ENCODE peak calls at places on chromosome 22, in seven cellular contexts. One of them, this sample, is unnamed.

GRCh38 chr22:49161002-49161850 is 666.4 kb downstream of the BRD1 start:
- DNase-seq in neural progenitor cell: no peak
- DNase-seq in fibroblast of villous mesenchyme: no peak
- DNase-seq in foreskin fibroblast: no peak
- DNase-seq in NCI-H1092: no peak
- DNase-seq in NCI-H1694: no peak
- DNase-seq in amniotic stem cell: no peak
- DNase-seq in this sample: no peak

GRCh38 chr22:50581031-50581949 is 1.4 kb downstream of the CHKB start:
- DNase-seq in NCI-H1092: no peak
- DNase-seq in foreskin fibroblast: no peak
- DNase-seq in neural progenitor cell: no peak
- DNase-seq in fibroblast of villous mesenchyme: no peak
- DNase-seq in NCI-H1694: no peak
- DNase-seq in amniotic stem cell: no peak
- DNase-seq in this sample: no peak

GRCh38 chr22:31296258-31296657 is 4.0 kb upstream of the PIK3IP1 start:
- DNase-seq in amniotic stem cell: no peak
- DNase-seq in neural progenitor cell: no peak
- DNase-seq in fibroblast of villous mesenchyme: peak
- DNase-seq in NCI-H1694: no peak
- DNase-seq in foreskin fibroblast: peak
- DNase-seq in NCI-H1092: no peak
- DNase-seq in this sample: no peak

GRCh38 chr22:25960375-25960774 is 208.9 kb upstream of the SEZ6L start:
- DNase-seq in fibroblast of villous mesenchyme: no peak
- DNase-seq in foreskin fibroblast: no peak
- DNase-seq in NCI-H1092: no peak
- DNase-seq in NCI-H1694: no peak
- DNase-seq in amniotic stem cell: no peak
- DNase-seq in neural progenitor cell: no peak
- DNase-seq in this sample: no peak

GRCh38 chr22:17706451-17706900 is 67.8 kb downstream of the BID start:
- DNase-seq in NCI-H1694: no peak
- DNase-seq in NCI-H1092: no peak
- DNase-seq in fibroblast of villous mesenchyme: peak
- DNase-seq in neural progenitor cell: no peak
- DNase-seq in amniotic stem cell: peak
- DNase-seq in foreskin fibroblast: peak
- DNase-seq in this sample: peak

GRCh38 chr22:29584975-29585374 is 4.1 kb upstream of the NIPSNAP1 start:
- DNase-seq in fibroblast of villous mesenchyme: no peak
- DNase-seq in NCI-H1694: no peak
- DNase-seq in foreskin fibroblast: no peak
- DNase-seq in amniotic stem cell: no peak
- DNase-seq in neural progenitor cell: no peak
- DNase-seq in NCI-H1092: no peak
- DNase-seq in this sample: no peak

GRCh38 chr22:46173152-46173551 is 22.8 kb downstream of the PPARA start:
- DNase-seq in amniotic stem cell: no peak
- DNase-seq in neural progenitor cell: no peak
- DNase-seq in fibroblast of villous mesenchyme: peak
- DNase-seq in foreskin fibroblast: no peak
- DNase-seq in NCI-H1092: no peak
- DNase-seq in NCI-H1694: no peak
- DNase-seq in this sample: no peak

GRCh38 chr22:40595497-40596234 is 40.9 kb downstream of the MRTFA start:
- DNase-seq in neural progenitor cell: no peak
- DNase-seq in fibroblast of villous mesenchyme: peak
- DNase-seq in foreskin fibroblast: peak
- DNase-seq in amniotic stem cell: no peak
- DNase-seq in NCI-H1694: no peak
- DNase-seq in NCI-H1092: no peak
- DNase-seq in this sample: no peak

GRCh38 chr22:49294656-49295464 is 532.8 kb downstream of the BRD1 start:
- DNase-seq in neural progenitor cell: no peak
- DNase-seq in amniotic stem cell: no peak
- DNase-seq in NCI-H1694: no peak
- DNase-seq in NCI-H1092: no peak
- DNase-seq in foreskin fibroblast: no peak
- DNase-seq in fibroblast of villous mesenchyme: no peak
- DNase-seq in this sample: peak

GRCh38 chr22:39946571-39947407 is 13.4 kb upstream of the TMA7B start:
- DNase-seq in amniotic stem cell: no peak
- DNase-seq in neural progenitor cell: no peak
- DNase-seq in NCI-H1092: peak
- DNase-seq in fibroblast of villous mesenchyme: no peak
- DNase-seq in NCI-H1694: no peak
- DNase-seq in foreskin fibroblast: no peak
- DNase-seq in this sample: no peak

GRCh38 chr22:43562843-43563242 is 151.0 kb downstream of the MPPED1 start:
- DNase-seq in neural progenitor cell: no peak
- DNase-seq in NCI-H1694: no peak
- DNase-seq in NCI-H1092: no peak
- DNase-seq in fibroblast of villous mesenchyme: no peak
- DNase-seq in amniotic stem cell: no peak
- DNase-seq in foreskin fibroblast: no peak
- DNase-seq in this sample: no peak

GRCh38 chr22:46338636-46339035 is 3.1 kb downstream of the TRMU start:
- DNase-seq in neural progenitor cell: no peak
- DNase-seq in NCI-H1092: no peak
- DNase-seq in foreskin fibroblast: no peak
- DNase-seq in amniotic stem cell: no peak
- DNase-seq in NCI-H1694: no peak
- DNase-seq in fibroblast of villous mesenchyme: no peak
- DNase-seq in this sample: no peak

GRCh38 chr22:46966495-46966845 is 204.0 kb downstream of the TBC1D22A start:
- DNase-seq in fibroblast of villous mesenchyme: no peak
- DNase-seq in foreskin fibroblast: no peak
- DNase-seq in NCI-H1694: no peak
- DNase-seq in amniotic stem cell: no peak
- DNase-seq in neural progenitor cell: no peak
- DNase-seq in NCI-H1092: no peak
- DNase-seq in this sample: no peak

GRCh38 chr22:46934746-46935491 is 172.5 kb downstream of the TBC1D22A start:
- DNase-seq in NCI-H1092: no peak
- DNase-seq in fibroblast of villous mesenchyme: peak
- DNase-seq in NCI-H1694: no peak
- DNase-seq in amniotic stem cell: peak
- DNase-seq in foreskin fibroblast: peak
- DNase-seq in neural progenitor cell: no peak
- DNase-seq in this sample: no peak

GRCh38 chr22:22959147-22959827 is 71.7 kb downstream of the IGLL5 start:
- DNase-seq in fibroblast of villous mesenchyme: peak
- DNase-seq in foreskin fibroblast: peak
- DNase-seq in amniotic stem cell: peak
- DNase-seq in NCI-H1092: peak
- DNase-seq in neural progenitor cell: peak
- DNase-seq in NCI-H1694: peak
- DNase-seq in this sample: peak

GRCh38 chr22:47858773-47859306 is 1096.4 kb downstream of the TBC1D22A start:
- DNase-seq in NCI-H1092: no peak
- DNase-seq in amniotic stem cell: no peak
- DNase-seq in foreskin fibroblast: no peak
- DNase-seq in neural progenitor cell: no peak
- DNase-seq in fibroblast of villous mesenchyme: no peak
- DNase-seq in NCI-H1694: no peak
- DNase-seq in this sample: no peak